ENCODE peak calls at places on chromosome 12, in six cellular contexts. One of them, this sample, is unnamed. For H3K36me3, the result is how much of the 10 kb centered on the place peaks cover.

GRCh38 chr12:109595321-109595902 is 21.8 kb downstream of the MVK start:
- DNase-seq in RWPE2: no peak
- DNase-seq in transverse colon: no peak
- DNase-seq in Peyer's patch: no peak
- DNase-seq in fibroblast of lung: no peak
- DNase-seq in kidney epithelial cell: no peak
- DNase-seq in this sample: no peak

GRCh38 chr12:34400423-34400881 is 378.2 kb downstream of the ALG10 start:
- DNase-seq in RWPE2: peak
- DNase-seq in transverse colon: peak
- DNase-seq in Peyer's patch: peak
- DNase-seq in fibroblast of lung: no peak
- DNase-seq in kidney epithelial cell: no peak
- DNase-seq in this sample: no peak

GRCh38 chr12:97500537-97500936 is 37.9 kb downstream of the RMST start:
- DNase-seq in RWPE2: no peak
- DNase-seq in transverse colon: no peak
- DNase-seq in Peyer's patch: no peak
- DNase-seq in fibroblast of lung: no peak
- DNase-seq in kidney epithelial cell: no peak
- DNase-seq in this sample: no peak

GRCh38 chr12:6647083-6647604 is at the start of gene ACRBP:
- DNase-seq in RWPE2: no peak
- DNase-seq in transverse colon: peak
- DNase-seq in Peyer's patch: peak
- DNase-seq in fibroblast of lung: peak
- DNase-seq in kidney epithelial cell: peak
- DNase-seq in this sample: no peak

GRCh38 chr12:45713108-45713507 is 16.4 kb upstream of the ARID2 start:
- DNase-seq in RWPE2: no peak
- DNase-seq in transverse colon: no peak
- DNase-seq in Peyer's patch: no peak
- DNase-seq in fibroblast of lung: peak
- DNase-seq in kidney epithelial cell: no peak
- DNase-seq in this sample: no peak

GRCh38 chr12:11581179-11581755 is 68.2 kb upstream of the ETV6 start:
- DNase-seq in RWPE2: no peak
- DNase-seq in transverse colon: peak
- DNase-seq in Peyer's patch: peak
- DNase-seq in fibroblast of lung: peak
- DNase-seq in kidney epithelial cell: peak
- DNase-seq in this sample: peak

GRCh38 chr12:45268672-45269406 is 52.9 kb downstream of the ANO6 start:
- DNase-seq in RWPE2: peak
- DNase-seq in transverse colon: peak
- DNase-seq in Peyer's patch: peak
- DNase-seq in fibroblast of lung: peak
- DNase-seq in kidney epithelial cell: no peak
- DNase-seq in this sample: peak

GRCh38 chr12:10190558-10191388 is 11.9 kb downstream of the TMEM52B start:
- DNase-seq in RWPE2: no peak
- DNase-seq in transverse colon: peak
- DNase-seq in Peyer's patch: peak
- DNase-seq in fibroblast of lung: peak
- DNase-seq in kidney epithelial cell: no peak
- DNase-seq in this sample: peak

GRCh38 chr12:30515351-30515750 is 180.3 kb downstream of the IPO8 start:
- DNase-seq in RWPE2: no peak
- DNase-seq in transverse colon: no peak
- DNase-seq in Peyer's patch: no peak
- DNase-seq in fibroblast of lung: peak
- DNase-seq in kidney epithelial cell: no peak
- DNase-seq in this sample: no peak

GRCh38 chr12:88237954-88238353 is 95.8 kb downstream of the TMTC3 start:
- DNase-seq in RWPE2: no peak
- DNase-seq in transverse colon: no peak
- DNase-seq in Peyer's patch: no peak
- DNase-seq in fibroblast of lung: peak
- DNase-seq in kidney epithelial cell: peak
- DNase-seq in this sample: no peak

GRCh38 chr12:1523046-1523445 is 71.3 kb downstream of the FBXL14 start:
- DNase-seq in RWPE2: peak
- DNase-seq in transverse colon: no peak
- DNase-seq in Peyer's patch: no peak
- DNase-seq in fibroblast of lung: no peak
- DNase-seq in kidney epithelial cell: no peak
- DNase-seq in this sample: no peak

GRCh38 chr12:6552140-6552551 is 3.7 kb downstream of the IFFO1 start:
- DNase-seq in RWPE2: no peak
- DNase-seq in transverse colon: no peak
- DNase-seq in Peyer's patch: no peak
- DNase-seq in fibroblast of lung: peak
- DNase-seq in kidney epithelial cell: no peak
- DNase-seq in this sample: no peak

GRCh38 chr12:111076199-111076598 is 155.8 kb upstream of the MYL2 start:
- DNase-seq in RWPE2: no peak
- DNase-seq in transverse colon: no peak
- DNase-seq in Peyer's patch: no peak
- DNase-seq in fibroblast of lung: no peak
- DNase-seq in kidney epithelial cell: no peak
- DNase-seq in this sample: no peak

GRCh38 chr12:14369322-14369721 is 3.8 kb downstream of the ATF7IP start:
- DNase-seq in RWPE2: no peak
- DNase-seq in transverse colon: no peak
- DNase-seq in Peyer's patch: no peak
- DNase-seq in fibroblast of lung: no peak
- DNase-seq in kidney epithelial cell: no peak
- DNase-seq in this sample: no peak

GRCh38 chr12:81811066-81811777 is 52.1 kb upstream of the PPFIA2 start:
- DNase-seq in RWPE2: no peak
- DNase-seq in transverse colon: no peak
- DNase-seq in Peyer's patch: no peak
- DNase-seq in fibroblast of lung: peak
- DNase-seq in kidney epithelial cell: no peak
- DNase-seq in this sample: no peak

GRCh38 chr12:11171953-11172675 is 1.1 kb downstream of the SMIM10L1 start:
- DNase-seq in RWPE2: no peak
- DNase-seq in transverse colon: no peak
- DNase-seq in Peyer's patch: no peak
- DNase-seq in fibroblast of lung: peak
- DNase-seq in kidney epithelial cell: no peak
- DNase-seq in this sample: no peak

GRCh38 chr12:117774986-117775775 is 193.6 kb downstream of the KSR2 start:
- DNase-seq in RWPE2: no peak
- DNase-seq in transverse colon: no peak
- DNase-seq in Peyer's patch: no peak
- DNase-seq in fibroblast of lung: peak
- DNase-seq in kidney epithelial cell: no peak
- DNase-seq in this sample: no peak

GRCh38 chr12:108517288-108518100 is 2.4 kb downstream of the FICD start:
- DNase-seq in RWPE2: no peak
- DNase-seq in transverse colon: no peak
- DNase-seq in Peyer's patch: no peak
- DNase-seq in fibroblast of lung: no peak
- DNase-seq in kidney epithelial cell: no peak
- DNase-seq in this sample: no peak

GRCh38 chr12:3661028-3661427 is 91.9 kb downstream of the CRACR2A start:
- DNase-seq in RWPE2: no peak
- DNase-seq in transverse colon: no peak
- DNase-seq in Peyer's patch: no peak
- DNase-seq in fibroblast of lung: no peak
- DNase-seq in kidney epithelial cell: no peak
- DNase-seq in this sample: no peak

GRCh38 chr12:68591716-68592437 is 18.8 kb upstream of the RAP1B start:
- DNase-seq in RWPE2: no peak
- DNase-seq in transverse colon: no peak
- DNase-seq in Peyer's patch: peak
- DNase-seq in fibroblast of lung: no peak
- DNase-seq in kidney epithelial cell: no peak
- DNase-seq in this sample: no peak

GRCh38 chr12:7709969-7710368 is 1.3 kb upstream of the DPPA3 start:
- DNase-seq in RWPE2: no peak
- DNase-seq in transverse colon: no peak
- DNase-seq in Peyer's patch: no peak
- DNase-seq in fibroblast of lung: no peak
- DNase-seq in kidney epithelial cell: no peak
- DNase-seq in this sample: peak

GRCh38 chr12:53267309-53268008 is 640 bp upstream of the ESPL1 start:
- DNase-seq in RWPE2: no peak
- DNase-seq in transverse colon: no peak
- DNase-seq in Peyer's patch: no peak
- DNase-seq in fibroblast of lung: no peak
- DNase-seq in kidney epithelial cell: no peak
- DNase-seq in this sample: no peak

GRCh38 chr12:6952121-6952859 is 1.1 kb downstream of the PTPN6 start:
- DNase-seq in RWPE2: peak
- DNase-seq in transverse colon: no peak
- DNase-seq in Peyer's patch: no peak
- DNase-seq in fibroblast of lung: no peak
- DNase-seq in kidney epithelial cell: no peak
- DNase-seq in this sample: no peak

GRCh38 chr12:38921025-38921677 is 15.8 kb upstream of the CPNE8 start:
- DNase-seq in RWPE2: no peak
- DNase-seq in transverse colon: peak
- DNase-seq in Peyer's patch: peak
- DNase-seq in fibroblast of lung: peak
- DNase-seq in kidney epithelial cell: peak
- DNase-seq in this sample: peak

GRCh38 chr12:91785655-91786489 is 359.8 kb downstream of the BTG1 start:
- DNase-seq in RWPE2: no peak
- DNase-seq in transverse colon: no peak
- DNase-seq in Peyer's patch: no peak
- DNase-seq in fibroblast of lung: no peak
- DNase-seq in kidney epithelial cell: no peak
- DNase-seq in this sample: no peak

GRCh38 chr12:123187637-123188036 is 36.7 kb upstream of the PITPNM2 start:
- DNase-seq in RWPE2: no peak
- DNase-seq in transverse colon: no peak
- DNase-seq in Peyer's patch: no peak
- DNase-seq in fibroblast of lung: no peak
- DNase-seq in kidney epithelial cell: no peak
- DNase-seq in this sample: no peak
- H3K36me3 ChIP-seq in RWPE2: half or more
- H3K36me3 ChIP-seq in transverse colon: under half
- H3K36me3 ChIP-seq in Peyer's patch: under half
- H3K36me3 ChIP-seq in fibroblast of lung: under half
- H3K36me3 ChIP-seq in kidney epithelial cell: under half
- H3K36me3 ChIP-seq in this sample: half or more

DNA sequence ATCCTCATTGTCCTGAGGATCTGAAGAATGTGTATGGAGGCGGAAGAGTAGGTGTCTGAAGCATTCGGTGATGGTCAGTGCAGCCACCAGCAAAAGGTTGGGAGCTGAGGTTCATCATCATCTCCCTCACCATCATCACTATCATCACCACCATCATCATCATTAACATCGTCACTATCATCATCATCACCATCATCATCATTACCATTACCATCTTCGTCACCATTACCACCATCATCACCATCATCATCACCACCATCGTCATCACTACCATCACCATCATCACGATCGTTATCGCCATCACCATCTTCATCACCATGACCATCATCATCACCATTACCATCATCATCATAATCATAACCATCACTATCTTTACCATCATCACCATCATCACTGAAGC is 90.8 kb upstream of the TMEM132D start:
- DNase-seq in RWPE2: no peak
- DNase-seq in transverse colon: no peak
- DNase-seq in Peyer's patch: no peak
- DNase-seq in fibroblast of lung: no peak
- DNase-seq in kidney epithelial cell: no peak
- DNase-seq in this sample: no peak
- H3K36me3 ChIP-seq in RWPE2: under half
- H3K36me3 ChIP-seq in transverse colon: under half
- H3K36me3 ChIP-seq in Peyer's patch: under half
- H3K36me3 ChIP-seq in fibroblast of lung: under half
- H3K36me3 ChIP-seq in kidney epithelial cell: under half
- H3K36me3 ChIP-seq in this sample: under half

GRCh38 chr12:56188786-56189335 is 422 bp downstream of the SMARCC2 start:
- DNase-seq in RWPE2: no peak
- DNase-seq in transverse colon: no peak
- DNase-seq in Peyer's patch: no peak
- DNase-seq in fibroblast of lung: no peak
- DNase-seq in kidney epithelial cell: no peak
- DNase-seq in this sample: peak

GRCh38 chr12:56188116-56188785 is 1.0 kb downstream of the SMARCC2 start:
- DNase-seq in RWPE2: no peak
- DNase-seq in transverse colon: no peak
- DNase-seq in Peyer's patch: no peak
- DNase-seq in fibroblast of lung: no peak
- DNase-seq in kidney epithelial cell: no peak
- DNase-seq in this sample: no peak

GRCh38 chr12:56189336-56189917 is at the start of gene SMARCC2:
- DNase-seq in RWPE2: peak
- DNase-seq in transverse colon: peak
- DNase-seq in Peyer's patch: peak
- DNase-seq in fibroblast of lung: peak
- DNase-seq in kidney epithelial cell: no peak
- DNase-seq in this sample: peak

GRCh38 chr12:56190695-56191155 is 1.4 kb upstream of the SMARCC2 start:
- DNase-seq in RWPE2: no peak
- DNase-seq in transverse colon: no peak
- DNase-seq in Peyer's patch: no peak
- DNase-seq in fibroblast of lung: no peak
- DNase-seq in kidney epithelial cell: no peak
- DNase-seq in this sample: no peak

DNA sequence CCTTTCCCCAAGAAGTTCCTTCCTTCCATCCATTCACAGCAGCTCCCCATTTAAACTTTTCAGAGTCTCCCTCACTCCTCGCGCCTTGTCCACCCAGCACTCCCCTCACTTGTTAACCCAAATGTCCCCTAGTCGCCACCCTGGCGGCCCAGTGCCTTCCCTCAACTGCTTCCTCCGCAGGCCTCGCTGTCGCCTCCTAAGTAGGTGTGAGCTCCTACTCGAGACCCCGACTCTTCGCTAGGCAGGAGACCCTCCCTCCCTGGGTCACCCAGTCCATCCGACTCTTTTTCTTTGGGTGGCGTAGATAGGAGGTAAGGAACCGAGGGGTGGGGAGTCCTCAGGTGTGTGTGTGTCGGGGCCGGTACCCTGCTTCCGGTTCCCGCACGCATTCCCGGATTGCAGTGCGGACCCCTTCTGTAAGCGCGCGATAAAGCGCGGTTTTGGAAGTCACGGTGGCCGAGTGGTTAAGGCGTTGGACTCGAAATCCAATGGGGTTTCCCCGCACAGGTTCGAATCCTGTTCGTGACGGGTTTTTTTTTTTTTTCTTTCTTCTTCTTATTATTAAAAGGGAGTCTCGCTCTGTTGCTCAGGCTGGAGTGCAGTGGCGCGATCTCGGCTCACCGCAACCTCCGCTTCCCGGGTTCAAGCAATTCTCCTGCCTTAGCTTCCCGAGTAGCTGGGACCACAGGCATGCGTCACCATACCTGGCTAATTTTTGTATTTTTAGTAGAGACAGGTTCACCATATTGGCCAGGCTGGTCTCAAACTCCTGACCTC is 823 bp upstream of the SMARCC2 start:
- DNase-seq in RWPE2: peak
- DNase-seq in transverse colon: peak
- DNase-seq in Peyer's patch: peak
- DNase-seq in fibroblast of lung: peak
- DNase-seq in kidney epithelial cell: no peak
- DNase-seq in this sample: peak
- H3K36me3 ChIP-seq in RWPE2: under half
- H3K36me3 ChIP-seq in transverse colon: under half
- H3K36me3 ChIP-seq in Peyer's patch: under half
- H3K36me3 ChIP-seq in fibroblast of lung: under half
- H3K36me3 ChIP-seq in kidney epithelial cell: under half
- H3K36me3 ChIP-seq in this sample: under half

GRCh38 chr12:95262808-95263207 is 45.2 kb downstream of the VEZT start:
- DNase-seq in RWPE2: no peak
- DNase-seq in transverse colon: no peak
- DNase-seq in Peyer's patch: no peak
- DNase-seq in fibroblast of lung: no peak
- DNase-seq in kidney epithelial cell: no peak
- DNase-seq in this sample: no peak
- H3K36me3 ChIP-seq in RWPE2: half or more
- H3K36me3 ChIP-seq in transverse colon: under half
- H3K36me3 ChIP-seq in Peyer's patch: under half
- H3K36me3 ChIP-seq in fibroblast of lung: under half
- H3K36me3 ChIP-seq in kidney epithelial cell: under half
- H3K36me3 ChIP-seq in this sample: half or more